ENCODE peak calls at places on chromosomes 6 and 20, in seven cellular contexts. M, B, Y, S, F, G and R are unnamed samples.

GRCh38 chr6:34315780-34316179 is 67.0 kb upstream of the SMIM29 start:
- DNase-seq in M (no peak), F (no peak), G (peak; percentile 81), Y (no peak), S (no peak), B (no peak), R (no peak)

GRCh38 chr6:159116343-159116742 is 52.9 kb upstream of the FNDC1 start:
- DNase-seq in Y (no peak), S (no peak), G (peak; percentile 80), M (peak; percentile 47), B (no peak), F (no peak), R (no peak)

GRCh38 chr20:48821261-48821910 is 6.4 kb downstream of the PREX1 start:
- DNase-seq in Y (no peak), S (no peak), F (no peak), B (no peak), M (no peak), G (peak; percentile 84), R (no peak)

GRCh38 chr6:14288910-14289309 is 171.3 kb downstream of the CD83 start:
- DNase-seq in F (peak; percentile 29), S (no peak), B (no peak), M (no peak), Y (no peak), G (no peak), R (no peak)

GRCh38 chr20:20209684-20210083 is 157.4 kb downstream of the CFAP61 start:
- DNase-seq in G (no peak), F (no peak), S (no peak), Y (no peak), B (no peak), M (no peak), R (no peak)

GRCh38 chr6:80095600-80095999 is 10.9 kb upstream of the BCKDHB start:
- DNase-seq in S (no peak), M (no peak), G (no peak), Y (no peak), B (no peak), F (no peak), R (no peak)

GRCh38 chr20:61328906-61329558 is 77.0 kb downstream of the CDH4 start:
- DNase-seq in B (no peak), G (peak; percentile 18), M (no peak), F (no peak), Y (no peak), S (no peak), R (no peak)

GRCh38 chr6:28446818-28447511 is 3.7 kb upstream of the ZSCAN23 start:
- DNase-seq in F (peak; percentile 12), Y (no peak), B (no peak), G (no peak), S (no peak), M (no peak), R (no peak)

GRCh38 chr20:16349518-16350295 is 223.5 kb downstream of the KIF16B start:
- DNase-seq in S (no peak), G (no peak), Y (no peak), F (peak; percentile 4), B (no peak), M (no peak), R (no peak)

GRCh38 chr6:15299430-15300131 is 53.7 kb downstream of the JARID2 start:
- DNase-seq in M (peak; percentile 48), B (peak; percentile 22), F (peak; percentile 61), G (peak; percentile 93), Y (peak; percentile 8), S (no peak), R (no peak)

GRCh38 chr20:49641683-49642649 is 71.7 kb downstream of the B4GALT5 start:
- DNase-seq in B (no peak), M (no peak), S (no peak), G (no peak), F (no peak), Y (no peak), R (no peak)

DNA sequence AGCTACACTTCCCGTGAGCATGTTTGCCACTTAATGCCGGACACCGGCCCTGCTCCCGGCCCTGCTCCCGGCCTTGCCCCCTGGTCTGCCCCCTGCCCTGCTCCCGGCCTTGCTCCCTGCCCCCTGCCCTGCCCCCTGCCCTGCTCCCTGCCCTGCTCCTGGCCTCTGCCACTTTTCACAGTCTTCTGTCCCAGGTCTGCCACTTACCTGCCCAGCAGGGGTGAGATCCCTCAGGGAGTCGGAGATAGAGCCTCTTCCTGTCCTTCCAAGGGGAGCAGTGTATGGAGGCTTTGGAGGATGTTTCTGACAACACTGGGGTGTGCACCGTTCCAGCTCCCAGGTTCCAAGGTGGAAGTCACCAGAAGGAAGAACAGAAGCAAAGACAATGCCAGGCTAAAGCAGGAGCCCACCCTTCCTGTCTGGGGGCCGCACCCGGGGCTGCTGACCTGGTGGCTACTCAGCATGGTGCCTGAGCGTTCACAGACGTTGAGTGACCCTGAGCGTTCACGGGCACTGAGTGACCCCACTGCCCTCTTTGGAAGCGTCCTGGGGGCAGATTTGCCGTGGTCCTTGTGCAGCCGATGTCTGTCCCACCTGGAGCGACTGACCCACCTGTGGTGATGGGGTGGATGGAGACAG is 199.8 kb downstream of the DLL1 start:
- DNase-seq in F (no peak), S (no peak), M (peak; percentile 12), G (no peak), B (no peak), Y (no peak), R (peak; percentile 40)
- H3K27ac ChIP-seq in F (no peak overlapping the region), S (no peak overlapping the region), M (no peak overlapping the region), G (no peak overlapping the region), B (no peak overlapping the region), Y (no peak overlapping the region), R (no peak overlapping the region)

GRCh38 chr6:110618591-110619267 is 142.3 kb upstream of the SLC22A16 start:
- DNase-seq in M (no peak), G (peak; percentile 11), B (no peak), Y (no peak), F (no peak), S (no peak), R (no peak)
- TF ChIP-seq CTCF in M (no peak), G (peak; percentile 47), B (peak; percentile 19), Y (no peak), F (peak; percentile 17), S (peak; percentile 27), R (no peak)

DNA sequence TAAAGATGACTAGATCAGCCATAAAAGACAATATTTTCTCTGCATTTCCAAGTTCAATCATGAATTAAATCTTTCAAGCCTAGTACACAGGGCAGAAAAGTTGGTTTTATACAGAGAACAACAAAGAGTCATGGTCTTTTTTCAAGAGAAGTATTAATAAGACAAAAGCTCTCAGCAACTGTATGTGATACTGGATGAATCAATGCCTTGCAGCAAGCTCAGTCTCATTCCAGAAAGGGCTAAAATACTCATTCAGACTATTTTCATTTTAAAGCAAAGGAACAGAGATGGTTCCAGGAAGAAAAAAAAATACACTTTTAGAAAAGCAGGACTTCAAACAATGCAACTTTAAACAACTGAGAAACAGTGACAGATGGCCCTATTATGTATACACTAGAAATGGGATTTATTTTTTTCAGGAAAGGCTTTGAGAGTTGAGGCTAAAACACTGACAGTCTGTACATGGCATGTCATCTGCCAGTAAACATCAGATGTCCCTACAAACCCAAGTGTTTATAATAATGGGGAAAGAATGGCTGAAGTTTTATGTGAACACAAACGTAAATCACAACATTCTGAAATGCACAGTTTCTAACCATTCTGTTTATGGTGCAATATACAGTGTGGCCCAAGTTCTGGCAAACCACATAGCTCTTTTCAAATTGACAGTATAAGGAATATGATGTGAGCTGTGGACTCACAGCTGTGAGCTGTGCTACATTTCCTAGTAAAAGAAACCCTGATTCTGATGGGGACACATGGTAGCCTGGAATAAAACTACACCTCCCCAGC is 114.3 kb upstream of the DST start:
- DNase-seq in S (no peak), M (no peak), F (peak; percentile 36), G (no peak), Y (no peak), B (no peak), R (no peak)
- H3K27ac ChIP-seq in S (peak overlapping the region; percentile 13), M (no peak overlapping the region), F (peak overlapping the region; percentile 3), G (no peak overlapping the region), Y (no peak overlapping the region), B (peak overlapping the region; percentile 82), R (no peak overlapping the region)

DNA sequence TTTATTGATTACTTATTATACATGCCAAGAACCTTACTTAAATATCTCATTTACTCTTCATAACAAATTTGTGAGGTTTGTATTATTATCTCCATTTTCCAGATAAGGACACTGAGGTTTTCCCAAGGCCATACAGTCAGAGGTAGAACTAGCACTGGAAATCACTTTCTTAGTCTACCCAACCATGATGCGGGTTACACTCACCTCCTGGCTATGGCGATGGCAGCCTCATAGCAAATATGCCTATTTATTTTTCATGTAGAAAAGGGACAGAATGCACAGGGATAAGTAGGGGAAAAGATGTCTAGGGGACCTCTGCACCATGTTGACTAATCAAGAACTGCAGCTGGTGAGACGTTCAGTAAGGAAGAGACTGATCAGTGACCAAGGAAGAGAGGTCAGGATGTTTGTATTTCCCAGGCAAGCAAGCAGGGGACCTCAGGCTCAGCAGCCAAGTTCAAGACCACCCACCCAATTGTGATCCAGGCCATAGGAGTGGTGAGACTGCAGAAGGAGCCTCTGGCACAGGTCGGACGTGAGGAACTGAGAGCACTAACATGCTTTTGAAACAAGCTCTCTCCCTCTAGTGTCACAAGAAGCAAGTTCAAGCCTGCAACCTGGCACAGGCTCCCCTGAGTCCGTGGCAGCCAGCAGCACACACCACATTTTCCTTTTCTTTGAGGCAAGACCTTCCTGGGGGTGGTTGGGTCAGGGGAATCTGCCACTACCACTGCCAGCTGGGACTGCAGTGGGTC is 97.8 kb downstream of the GMPR start:
- DNase-seq in M (no peak), S (no peak), Y (no peak), G (no peak), F (no peak), B (no peak), R (no peak)
- TF ChIP-seq CTCF in M (no peak), S (no peak), Y (no peak), G (no peak), F (no peak), B (no peak), R (peak; percentile 9)

DNA sequence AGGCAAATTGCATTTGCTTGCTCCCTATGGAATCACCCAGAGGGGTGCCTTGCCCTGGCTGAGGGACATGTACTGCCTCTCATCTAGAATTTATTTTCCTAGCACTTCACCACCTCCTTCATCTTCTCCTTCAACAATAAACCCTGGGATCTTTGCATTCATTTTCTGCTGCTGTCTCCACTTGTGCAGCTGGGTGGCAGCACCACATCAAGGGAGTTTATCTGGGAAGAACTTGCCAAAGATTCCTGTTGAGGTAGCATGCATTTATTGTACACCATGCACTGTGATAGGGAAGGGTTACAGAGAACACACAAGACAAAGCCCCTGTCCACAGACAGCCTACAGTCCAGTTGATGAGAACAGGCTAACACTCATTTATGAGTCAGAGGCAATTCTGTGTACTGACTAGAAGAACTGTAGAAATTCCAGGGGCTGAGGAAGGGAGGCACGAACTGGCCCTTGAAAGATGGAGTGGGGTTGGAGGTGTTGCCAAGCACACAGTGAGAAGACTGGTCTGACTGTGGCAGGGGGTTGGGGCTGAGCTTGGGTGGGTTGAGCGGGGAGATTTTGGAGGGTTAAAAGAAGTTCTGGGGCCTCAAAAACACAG is 17.5 kb downstream of the C20orf173 start:
- DNase-seq in M (no peak), G (peak; percentile 39), B (peak; percentile 19), Y (no peak), S (peak; percentile 34), F (peak; percentile 45), R (no peak)
- H3K27ac ChIP-seq in M (no peak overlapping the region), G (no peak overlapping the region), B (no peak overlapping the region), Y (no peak overlapping the region), S (no peak overlapping the region), F (no peak overlapping the region), R (no peak overlapping the region)